ENCODE peak calls at places on chromosomes 2 and 18, in eight cellular contexts. F is AG04450; C is coronary artery; I is suprapubic skin; J is mesothelial cell of epicardium; R is activated naive CD4-positive, alpha-beta T cell treated with Interleukin-2 at 50 U/mL for 16 hours; A is AG08395; D is activated CD4-positive, alpha-beta T cell treated with anti-CD3 and anti-CD28 coated beads for 48 hours. L is an unnamed sample.

GRCh38 chr18:58529714-58530354 is 99.1 kb downstream of the ALPK2 start:
- DNase-seq in F (peak), C (no peak), I (no peak), J (no peak), R (peak), A (peak), D (peak), L (peak)

GRCh38 chr2:111169268-111169667 is 48.6 kb downstream of the BCL2L11 start:
- DNase-seq in F (no peak), C (no peak), I (no peak), J (no peak), R (no peak), A (no peak), D (no peak), L (no peak)

GRCh38 chr2:120924924-120925323 is 189.3 kb downstream of the GLI2 start:
- DNase-seq in F (no peak), C (no peak), I (no peak), J (no peak), R (no peak), A (no peak), D (no peak), L (no peak)

GRCh38 chr18:3985030-3985429 is 470.1 kb downstream of the DLGAP1 start:
- DNase-seq in F (no peak), C (no peak), I (no peak), J (no peak), R (no peak), A (no peak), D (no peak), L (no peak)

GRCh38 chr2:234881413-234882241 is 70.2 kb upstream of the SH3BP4 start:
- DNase-seq in F (peak), C (peak), I (peak), J (peak), R (peak), A (peak), D (peak), L (peak)

GRCh38 chr2:172836386-172837200 is 100.9 kb downstream of the RAPGEF4 start:
- DNase-seq in F (no peak), C (no peak), I (no peak), J (no peak), R (no peak), A (peak), D (no peak), L (no peak)

GRCh38 chr2:121860033-121860810 is 104.8 kb downstream of the TSN start:
- DNase-seq in F (peak), C (no peak), I (no peak), J (no peak), R (no peak), A (peak), D (no peak), L (peak)

GRCh38 chr2:166700079-166700478 is 188.2 kb upstream of the XIRP2 start:
- DNase-seq in F (no peak), C (no peak), I (no peak), J (no peak), R (no peak), A (no peak), D (no peak), L (no peak)

GRCh38 chr2:69043736-69044400 is 30.9 kb downstream of the ANTXR1 start:
- DNase-seq in F (no peak), C (no peak), I (no peak), J (no peak), R (no peak), A (no peak), D (no peak), L (no peak)

GRCh38 chr2:1162768-1163584 is 212.3 kb downstream of the SNTG2 start:
- DNase-seq in F (no peak), C (no peak), I (no peak), J (no peak), R (peak), A (no peak), D (peak), L (no peak)

GRCh38 chr18:41949206-41949920 is 5.7 kb upstream of the PIK3C3 start:
- DNase-seq in F (no peak), C (no peak), I (no peak), J (no peak), R (no peak), A (no peak), D (no peak), L (no peak)

L was measured in HS-27A.